ENCODE peak calls at places on chromosomes 5 and 9, in seven cellular contexts. K, B, A, L, J, W and P are unnamed samples.

GRCh38 chr9:133737071-133737773 is 930 bp downstream of the SARDH start:
- DNase-seq in J (peak), W (no peak), K (no peak), B (no peak), A (no peak), L (no peak), P (no peak)

GRCh38 chr9:134228649-134229048 is 64.3 kb upstream of the RNU6ATAC start:
- DNase-seq in J (no peak), B (no peak), A (no peak), L (no peak), K (no peak), W (no peak), P (no peak)

GRCh38 chr9:93864029-93864428 is 91.1 kb downstream of the BARX1 start:
- DNase-seq in L (no peak), B (no peak), K (no peak), J (no peak), W (no peak), A (no peak), P (no peak)

GRCh38 chr5:2929779-2930178 is 178.3 kb upstream of the IRX2 start:
- DNase-seq in B (no peak), J (no peak), L (no peak), K (no peak), W (no peak), A (no peak), P (no peak)

GRCh38 chr5:72543365-72543764 is 36.2 kb upstream of the ZNF366 start:
- DNase-seq in K (no peak), L (no peak), J (no peak), W (no peak), A (no peak), B (peak), P (no peak)

GRCh38 chr5:177434437-177434836 is 8.0 kb downstream of the GRK6 start:
- DNase-seq in J (no peak), B (no peak), K (no peak), W (no peak), L (no peak), A (no peak), P (no peak)

GRCh38 chr5:127076730-127077129 is 3.4 kb upstream of the C5orf63 start:
- DNase-seq in J (no peak), A (peak), L (no peak), B (no peak), W (no peak), K (no peak), P (no peak)

GRCh38 chr9:112556497-112557085 is 70.0 kb downstream of the KIAA1958 start:
- DNase-seq in J (no peak), K (no peak), L (no peak), W (no peak), B (peak), A (peak), P (peak)

GRCh38 chr9:79007701-79008483 is 563.9 kb upstream of the TLE4 start:
- DNase-seq in B (no peak), L (no peak), K (no peak), J (no peak), W (no peak), A (no peak), P (no peak)

GRCh38 chr9:127991017-127991756 is 10.4 kb upstream of the EEIG1 start:
- DNase-seq in K (no peak), W (no peak), J (no peak), B (no peak), L (no peak), A (no peak), P (no peak)